ENCODE peak calls at places on chromosomes 5 and 9, in six cellular contexts. F is transverse colon, L is sigmoid colon, M is prostate gland, A is GM23338, X is endothelial cell of umbilical vein. T is an unnamed sample. For H3K4me1, the result is how much of the 10 kb centered on the place peaks cover.

GRCh38 chr5:145101246-145101645 is 733.9 kb downstream of the PRELID2 start:
- DNase-seq in A (peak), F (no peak), L (no peak), X (no peak), M (no peak), T (no peak)

GRCh38 chr5:127307868-127308267 is 17.3 kb downstream of the MEGF10 start:
- DNase-seq in M (no peak), F (no peak), A (peak), X (no peak), L (no peak), T (no peak)

GRCh38 chr9:37520641-37521040 is 34.9 kb downstream of the POLR1E start:
- DNase-seq in A (no peak), L (no peak), X (no peak), M (no peak), F (no peak), T (no peak)

GRCh38 chr5:111984044-111984443 is 227.1 kb upstream of the NREP start:
- DNase-seq in L (no peak), M (no peak), X (no peak), A (no peak), F (no peak), T (no peak)

GRCh38 chr9:28782630-28783029 is 1209.3 kb upstream of the C9orf72 start:
- DNase-seq in X (no peak), A (no peak), M (no peak), L (no peak), F (no peak), T (no peak)

GRCh38 chr5:125655156-125655555 is 768.1 kb upstream of the GRAMD2B start:
- DNase-seq in X (peak), A (no peak), L (no peak), M (no peak), F (no peak), T (no peak)

GRCh38 chr9:97593960-97594359 is 39.2 kb downstream of the TSTD2 start:
- DNase-seq in X (no peak), M (no peak), F (no peak), L (no peak), A (no peak), T (no peak)

GRCh38 chr9:23308114-23308513 is 517.9 kb downstream of the ELAVL2 start:
- DNase-seq in M (no peak), A (no peak), F (no peak), X (no peak), L (no peak), T (no peak)

GRCh38 chr5:132666310-132667123 is 7.3 kb upstream of the IL4 start:
- DNase-seq in F (no peak), L (no peak), X (no peak), M (no peak), A (no peak), T (peak)

GRCh38 chr5:35229076-35230042 is 928 bp downstream of the PRLR start:
- DNase-seq in A (peak), F (peak), X (no peak), M (peak), L (no peak), T (no peak)

GRCh38 chr9:124128568-124128967 is 117.0 kb downstream of the LHX2 start:
- DNase-seq in F (no peak), M (no peak), L (no peak), A (no peak), X (no peak), T (no peak)

GRCh38 chr9:111163738-111164399 is 125.6 kb upstream of the LPAR1 start:
- DNase-seq in X (no peak), M (no peak), L (no peak), F (no peak), A (no peak), T (no peak)

GRCh38 chr9:79694208-79694607 is 122.4 kb downstream of the TLE4 start:
- DNase-seq in M (peak), X (no peak), A (no peak), L (no peak), F (no peak), T (no peak)

GRCh38 chr9:134944351-134944802 is 26.7 kb upstream of the FCN1 start:
- DNase-seq in M (no peak), F (no peak), X (no peak), L (no peak), A (peak), T (peak)

GRCh38 chr9:85192750-85193149 is 523.2 kb downstream of the NTRK2 start:
- DNase-seq in A (no peak), F (no peak), L (no peak), M (no peak), X (no peak), T (no peak)

GRCh38 chr5:56601641-56602071 is 213.7 kb upstream of the MAP3K1 start:
- DNase-seq in L (no peak), X (no peak), A (no peak), M (no peak), F (no peak), T (no peak)

GRCh38 chr9:21710792-21711191 is 91.6 kb upstream of the MTAP start:
- DNase-seq in F (no peak), X (no peak), M (no peak), A (no peak), L (no peak), T (no peak)

GRCh38 chr9:127437497-127438264 is 13.5 kb downstream of the ZNF79 start:
- DNase-seq in X (no peak), L (no peak), A (peak), F (no peak), M (no peak), T (no peak)

GRCh38 chr9:37650873-37651768 is at the start of gene FRMPD1:
- DNase-seq in F (peak), A (peak), L (peak), M (peak), X (peak), T (peak)

GRCh38 chr5:37770791-37771190 is 69.0 kb downstream of the GDNF start:
- DNase-seq in A (no peak), L (no peak), F (no peak), X (no peak), M (no peak), T (no peak)

GRCh38 chr9:70021026-70021571 is 22.5 kb upstream of the MAMDC2 start:
- DNase-seq in A (no peak), F (no peak), X (peak), M (no peak), L (no peak), T (no peak)

GRCh38 chr5:79825802-79826201 is 136.2 kb downstream of the CMYA5 start:
- DNase-seq in A (no peak), M (no peak), F (no peak), L (no peak), X (no peak), T (no peak)

GRCh38 chr5:150778103-150778516 is 447 bp upstream of the SMIM3 start:
- DNase-seq in M (no peak), L (no peak), F (no peak), A (peak), X (peak), T (no peak)

GRCh38 chr9:92291577-92291976 is 1.9 kb downstream of the IARS1 start:
- DNase-seq in A (no peak), M (no peak), F (no peak), X (no peak), L (no peak), T (no peak)

GRCh38 chr9:116165912-116166311 is 12.3 kb downstream of the PAPPA start:
- DNase-seq in F (no peak), L (no peak), X (no peak), A (no peak), M (no peak), T (no peak)

GRCh38 chr5:115069087-115069968 is 100.4 kb downstream of the TRIM36 start:
- DNase-seq in M (peak), F (peak), A (peak), L (no peak), X (peak), T (no peak)

GRCh38 chr5:154395407-154396106 is 50.2 kb upstream of the SAP30L start:
- DNase-seq in F (peak), L (no peak), X (no peak), A (peak), M (no peak), T (no peak)

GRCh38 chr5:57302643-57303042 is 128.8 kb downstream of the GPBP1 start:
- DNase-seq in M (no peak), A (no peak), L (no peak), F (no peak), X (no peak), T (no peak)

GRCh38 chr5:120630550-120630949 is 166.4 kb downstream of the PRR16 start:
- DNase-seq in A (no peak), L (no peak), F (no peak), M (no peak), X (no peak), T (no peak)

GRCh38 chr9:131423171-131423581 is 29.3 kb downstream of the PRRC2B start:
- DNase-seq in X (peak), F (peak), A (peak), M (peak), L (peak), T (peak)

GRCh38 chr9:131107760-131108159 is 11.4 kb downstream of the AIF1L start:
- DNase-seq in F (no peak), L (no peak), X (no peak), A (no peak), M (no peak), T (peak)

GRCh38 chr5:94388773-94389514 is 229.5 kb downstream of the KIAA0825 start:
- DNase-seq in X (no peak), L (no peak), M (no peak), F (no peak), A (no peak), T (no peak)

DNA sequence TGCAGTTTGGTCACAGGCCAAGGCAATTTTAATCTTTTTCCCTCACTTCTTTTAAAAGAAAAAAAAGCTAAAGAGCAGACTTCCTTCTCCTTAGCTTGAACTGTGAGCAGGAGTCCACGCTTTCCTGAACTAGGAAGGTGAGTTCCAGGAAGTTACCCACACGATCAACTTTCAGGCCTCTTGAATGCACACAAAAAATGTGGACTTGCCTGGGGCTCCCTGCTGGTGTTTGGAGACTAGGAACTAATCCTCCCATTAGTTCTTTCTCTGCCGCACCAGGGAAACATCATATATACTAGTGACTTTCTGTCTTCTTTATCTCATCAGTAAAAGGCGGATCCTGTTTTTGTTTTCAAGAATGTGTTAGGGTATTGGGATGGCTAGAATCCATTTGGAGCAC is 240.0 kb downstream of the GOLPH3 start:
- DNase-seq in L (no peak), F (no peak), A (peak), X (no peak), M (peak), T (no peak)
- H3K4me1 ChIP-seq in L (under half), F (under half), A (under half), X (under half), M (under half), T (under half)

GRCh38 chr5:179815491-179816249 is 5.0 kb upstream of the SQSTM1 start:
- DNase-seq in X (no peak), F (no peak), M (no peak), L (no peak), A (no peak), T (no peak)
- TF ChIP-seq POLR2AphosphoS5 in X (no peak), F (no peak), M (no peak), L (no peak), A (no peak), T (no peak)

GRCh38 chr5:78509884-78510769 is 138.4 kb downstream of the LHFPL2 start:
- DNase-seq in A (peak), X (peak), M (peak), L (peak), F (peak), T (peak)
- H3K4me1 ChIP-seq in A (under half), X (under half), M (under half), L (half or more), F (half or more), T (under half)

GRCh38 chr5:39076757-39077475 is 2.7 kb upstream of the RICTOR start:
- DNase-seq in A (no peak), F (no peak), M (no peak), L (no peak), X (peak), T (no peak)

GRCh38 chr5:39073759-39074008 is 515 bp downstream of the RICTOR start:
- DNase-seq in F (no peak), X (no peak), L (peak), M (no peak), A (no peak), T (peak)

GRCh38 chr5:39074009-39074886 is at the start of gene RICTOR:
- DNase-seq in M (peak), A (peak), F (peak), L (peak), X (peak), T (peak)

GRCh38 chr5:39076101-39076756 is 2.0 kb upstream of the RICTOR start:
- DNase-seq in A (no peak), L (no peak), F (no peak), X (no peak), M (no peak), T (no peak)

GRCh38 chr5:39072915-39073758 is 1.1 kb downstream of the RICTOR start:
- DNase-seq in F (peak), A (peak), L (no peak), X (peak), M (peak), T (no peak)
- TF ChIP-seq POLR2AphosphoS5 in F (no peak), A (peak), L (no peak), X (no peak), M (peak), T (peak)